ENCODE peak calls at places on chromosomes 4 and X, in four cellular contexts. T is activated CD8-positive, alpha-beta memory T cell treated with anti-CD3 and anti-CD28 coated beads for 48 hours; X is T-helper 1 cell; E is CD4-positive, alpha-beta memory T cell. H is an unnamed sample.

GRCh38 chr4:132572210-132572609 is 576.9 kb upstream of the PCDH10 start:
- DNase-seq in X (no peak), E (no peak), T (no peak), H (no peak)

GRCh38 chrX:45889471-45889870 is 655.8 kb downstream of the ZNF674 start:
- DNase-seq in X (no peak), E (no peak), T (no peak), H (no peak)

GRCh38 chr4:164955107-164955805 is 22.2 kb downstream of the TRIM61 start:
- DNase-seq in X (no peak), E (no peak), T (no peak), H (no peak)

GRCh38 chr4:186192068-186192751 is 843 bp downstream of the CYP4V2 start:
- DNase-seq in X (no peak), E (peak), T (peak), H (no peak)

GRCh38 chrX:54430519-54430918 is 9.7 kb upstream of the TSR2 start:
- DNase-seq in E (no peak), X (no peak), T (no peak), H (no peak)

GRCh38 chr4:19806865-19807264 is 444.8 kb upstream of the SLIT2 start:
- DNase-seq in X (no peak), E (no peak), T (no peak), H (no peak)

GRCh38 chr4:82282875-82283274 is 90.9 kb downstream of the HNRNPD start:
- DNase-seq in E (no peak), X (no peak), T (no peak), H (no peak)

GRCh38 chrX:41923925-41924693 is 755 bp upstream of the CASK start:
- DNase-seq in E (peak), X (peak), T (no peak), H (no peak)

GRCh38 chr4:138405934-138406567 is 163.9 kb upstream of the SLC7A11 start:
- DNase-seq in T (no peak), X (no peak), E (no peak), H (peak)